ENCODE peak calls at places on chromosome 5, in ten cellular contexts. H is CD8-positive, alpha-beta memory T cell; J is psoas muscle; F is AG10803; Z is astrocyte of the spinal cord; R is pancreas; E is keratinocyte; I is HCT116; V is AG04449; S is fibroblast of the aortic adventitia. X is an unnamed sample.

GRCh38 chr5:174301848-174302625 is 256.5 kb downstream of the NSG2 start:
- DNase-seq in H (no peak), J (no peak), F (no peak), Z (no peak), R (no peak), E (no peak), I (no peak), V (no peak), S (no peak), X (no peak)

GRCh38 chr5:66981705-66982387 is 214.8 kb downstream of the CD180 start:
- DNase-seq in H (no peak), J (no peak), F (no peak), Z (no peak), R (no peak), E (no peak), I (no peak), V (no peak), S (no peak), X (no peak)

GRCh38 chr5:102902647-102903046 is 147.5 kb downstream of the PAM start:
- DNase-seq in H (no peak), J (no peak), F (no peak), Z (no peak), R (no peak), E (no peak), I (no peak), V (no peak), S (no peak), X (no peak)

GRCh38 chr5:80408976-80409926 is 1.4 kb downstream of the ZFYVE16 start:
- DNase-seq in H (no peak), J (no peak), F (peak), Z (peak), R (no peak), E (no peak), I (no peak), V (no peak), S (peak), X (no peak)

GRCh38 chr5:149917073-149917676 is 27.4 kb downstream of the PDE6A start:
- DNase-seq in H (no peak), J (no peak), F (no peak), Z (peak), R (no peak), E (no peak), I (no peak), V (no peak), S (peak), X (no peak)

GRCh38 chr5:78699565-78700143 is 51.1 kb upstream of the LHFPL2 start:
- DNase-seq in H (no peak), J (no peak), F (peak), Z (peak), R (no peak), E (peak), I (peak), V (peak), S (peak), X (peak)

GRCh38 chr5:15073453-15073852 is 201.9 kb upstream of the ANKH start:
- DNase-seq in H (no peak), J (no peak), F (no peak), Z (no peak), R (no peak), E (no peak), I (no peak), V (no peak), S (no peak), X (no peak)

GRCh38 chr5:102666164-102666951 is 88.7 kb upstream of the PAM start:
- DNase-seq in H (no peak), J (no peak), F (peak), Z (no peak), R (no peak), E (no peak), I (no peak), V (no peak), S (no peak), X (no peak)

GRCh38 chr5:98096155-98096554 is 677.3 kb upstream of the RGMB start:
- DNase-seq in H (no peak), J (no peak), F (peak), Z (peak), R (no peak), E (no peak), I (no peak), V (peak), S (peak), X (no peak)

GRCh38 chr5:80182802-80183645 is 72.8 kb downstream of the SERINC5 start:
- DNase-seq in H (no peak), J (no peak), F (no peak), Z (no peak), R (no peak), E (no peak), I (no peak), V (no peak), S (no peak), X (no peak)

GRCh38 chr5:123610209-123610608 is 98.2 kb downstream of the CSNK1G3 start:
- DNase-seq in H (no peak), J (no peak), F (peak), Z (peak), R (no peak), E (no peak), I (no peak), V (no peak), S (no peak), X (no peak)

GRCh38 chr5:1476181-1476966 is 31.1 kb upstream of the SLC6A3 start:
- DNase-seq in H (no peak), J (no peak), F (no peak), Z (no peak), R (peak), E (no peak), I (no peak), V (no peak), S (no peak), X (no peak)

GRCh38 chr5:150077060-150077459 is 9.3 kb downstream of the CSF1R start:
- DNase-seq in H (no peak), J (no peak), F (no peak), Z (no peak), R (no peak), E (no peak), I (no peak), V (no peak), S (no peak), X (no peak)

GRCh38 chr5:143177263-143177994 is 226.1 kb downstream of the NR3C1 start:
- DNase-seq in H (no peak), J (peak), F (peak), Z (peak), R (no peak), E (peak), I (no peak), V (peak), S (peak), X (peak)

GRCh38 chr5:178094345-178094744 is 19.0 kb upstream of the N4BP3 start:
- DNase-seq in H (peak), J (no peak), F (no peak), Z (no peak), R (no peak), E (no peak), I (no peak), V (no peak), S (no peak), X (no peak)

GRCh38 chr5:128082551-128083032 is 974 bp upstream of the SLC12A2 start:
- DNase-seq in H (no peak), J (no peak), F (no peak), Z (no peak), R (no peak), E (no peak), I (peak), V (no peak), S (no peak), X (no peak)

GRCh38 chr5:128084228-128085167 is 932 bp downstream of the SLC12A2 start:
- DNase-seq in H (peak), J (peak), F (no peak), Z (no peak), R (peak), E (no peak), I (no peak), V (no peak), S (peak), X (peak)

GRCh38 chr5:128083811-128084227 is 253 bp downstream of the SLC12A2 start:
- DNase-seq in H (no peak), J (no peak), F (no peak), Z (peak), R (no peak), E (no peak), I (no peak), V (no peak), S (peak), X (no peak)

GRCh38 chr5:128083033-128083810 is at the start of gene SLC12A2:
- DNase-seq in H (peak), J (peak), F (peak), Z (peak), R (peak), E (peak), I (peak), V (peak), S (peak), X (peak)

DNA sequence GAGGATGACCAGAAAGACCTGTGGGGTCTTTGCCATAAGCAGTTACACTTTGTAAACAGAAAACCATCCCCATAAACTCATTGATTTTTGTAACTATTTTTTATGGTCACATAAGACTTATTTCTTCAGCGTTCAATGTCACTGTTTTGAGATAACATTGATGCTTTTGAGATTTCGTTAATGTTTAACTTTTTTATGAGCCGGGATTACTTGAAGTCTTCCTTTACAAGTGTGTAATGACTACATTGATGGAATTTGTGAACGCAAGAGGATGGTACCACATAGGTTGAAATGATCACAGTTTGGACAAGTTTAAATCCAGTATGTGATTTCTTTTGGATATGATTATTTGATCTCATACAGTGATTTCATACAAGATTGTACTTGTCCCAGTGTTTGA is 1.8 kb downstream of the SLC12A2 start:
- DNase-seq in H (no peak), J (no peak), F (no peak), Z (no peak), R (no peak), E (no peak), I (no peak), V (no peak), S (no peak), X (no peak)
- H3K4me3 ChIP-seq in H (no peak), J (peak), F (peak), Z (peak), R (peak), E (peak), I (peak), V (peak), S (peak), X (peak)

DNA sequence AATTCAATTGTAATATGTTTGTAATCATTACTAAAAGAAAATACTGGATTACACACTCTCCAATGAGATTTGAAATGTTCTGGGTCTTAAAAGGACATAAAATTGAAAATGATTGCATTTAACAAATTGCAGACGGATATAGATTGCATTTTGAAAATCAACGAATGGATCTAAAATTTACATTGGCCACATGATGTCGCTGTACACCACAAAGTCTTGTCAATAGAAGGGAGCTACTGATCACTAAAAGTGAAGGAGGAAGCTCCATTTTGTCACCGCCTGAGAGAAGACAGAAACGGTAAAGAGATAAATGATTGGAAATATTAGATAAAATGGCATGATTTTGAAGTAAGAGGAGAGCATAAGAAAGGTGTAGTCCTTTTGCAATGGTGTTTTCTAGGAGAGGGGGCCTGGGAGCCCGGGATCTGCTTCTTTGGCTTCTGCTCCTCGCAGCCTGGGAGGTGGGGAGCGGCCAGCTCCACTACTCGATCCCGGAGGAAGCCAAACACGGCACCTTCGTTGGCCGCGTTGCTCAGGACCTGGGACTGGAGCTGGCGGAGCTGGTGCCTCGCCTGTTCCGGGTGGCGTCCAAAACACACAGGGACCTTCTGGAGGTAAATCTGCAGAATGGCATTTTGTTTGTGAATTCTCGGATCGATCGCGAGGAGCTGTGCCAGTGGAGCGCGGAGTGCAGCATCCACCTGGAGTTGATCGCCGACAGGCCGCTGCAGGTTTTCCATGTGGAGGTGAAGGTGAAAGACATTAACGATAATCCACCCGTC is at the start of gene PCDHA1:
- DNase-seq in H (no peak), J (no peak), F (no peak), Z (no peak), R (no peak), E (no peak), I (no peak), V (no peak), S (no peak), X (no peak)
- H3K4me3 ChIP-seq in H (no peak), J (no peak), F (no peak), Z (no peak), R (no peak), E (no peak), I (no peak), V (no peak), S (no peak), X (no peak)

GRCh38 chr5:131164931-131165727 is at the start of gene HINT1:
- DNase-seq in H (peak), J (peak), F (peak), Z (peak), R (peak), E (peak), I (peak), V (peak), S (peak), X (peak)

GRCh38 chr5:131164161-131164930 is 710 bp downstream of the HINT1 start:
- DNase-seq in H (peak), J (peak), F (peak), Z (peak), R (peak), E (no peak), I (no peak), V (peak), S (peak), X (peak)

GRCh38 chr5:131167615-131168014 is 2.6 kb upstream of the HINT1 start:
- DNase-seq in H (no peak), J (no peak), F (no peak), Z (no peak), R (no peak), E (no peak), I (no peak), V (no peak), S (no peak), X (no peak)

GRCh38 chr5:131160134-131160533 is 4.9 kb downstream of the HINT1 start:
- DNase-seq in H (no peak), J (no peak), F (no peak), Z (no peak), R (no peak), E (no peak), I (no peak), V (no peak), S (no peak), X (no peak)

DNA sequence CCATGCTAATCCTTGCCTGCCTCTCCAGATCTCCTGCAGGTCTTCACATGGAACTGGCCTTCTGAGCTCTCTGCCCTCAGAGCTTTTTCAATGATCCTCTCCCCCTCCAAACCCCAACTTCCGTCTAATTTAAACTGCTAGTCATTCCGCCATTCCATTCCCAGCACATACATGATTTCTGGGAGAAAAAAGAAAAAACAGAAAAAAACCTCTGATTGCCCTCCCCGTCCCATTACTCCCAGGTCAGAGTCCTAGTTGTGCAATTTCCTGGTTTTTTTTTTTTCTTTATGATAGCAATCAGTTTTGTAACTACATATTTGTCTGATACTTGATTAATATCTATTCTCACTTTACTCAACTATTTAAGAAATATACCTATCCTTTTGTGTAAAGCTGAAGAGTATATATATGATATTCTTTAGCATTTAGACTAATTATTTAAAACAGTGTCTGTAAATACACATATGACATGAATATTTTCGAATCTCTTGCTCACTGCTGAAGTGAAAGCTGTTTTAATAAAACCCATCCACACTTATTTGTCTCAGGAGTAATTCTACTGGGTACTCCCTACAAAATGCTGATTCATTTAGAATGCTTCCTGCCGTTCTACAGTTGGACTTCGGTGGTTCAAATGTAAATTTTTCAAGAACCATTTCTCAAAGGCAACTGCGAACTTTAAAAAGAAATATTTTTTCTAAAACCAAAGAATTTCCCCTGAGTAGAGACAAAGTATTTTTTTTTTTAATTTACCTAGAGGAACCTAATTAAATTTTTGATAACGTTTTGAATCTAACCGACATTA is 1.5 kb downstream of the HINT1 start:
- DNase-seq in H (no peak), J (no peak), F (peak), Z (peak), R (no peak), E (no peak), I (no peak), V (no peak), S (peak), X (no peak)
- H3K4me3 ChIP-seq in H (peak), J (peak), F (peak), Z (peak), R (peak), E (peak), I (peak), V (peak), S (peak), X (peak)

DNA sequence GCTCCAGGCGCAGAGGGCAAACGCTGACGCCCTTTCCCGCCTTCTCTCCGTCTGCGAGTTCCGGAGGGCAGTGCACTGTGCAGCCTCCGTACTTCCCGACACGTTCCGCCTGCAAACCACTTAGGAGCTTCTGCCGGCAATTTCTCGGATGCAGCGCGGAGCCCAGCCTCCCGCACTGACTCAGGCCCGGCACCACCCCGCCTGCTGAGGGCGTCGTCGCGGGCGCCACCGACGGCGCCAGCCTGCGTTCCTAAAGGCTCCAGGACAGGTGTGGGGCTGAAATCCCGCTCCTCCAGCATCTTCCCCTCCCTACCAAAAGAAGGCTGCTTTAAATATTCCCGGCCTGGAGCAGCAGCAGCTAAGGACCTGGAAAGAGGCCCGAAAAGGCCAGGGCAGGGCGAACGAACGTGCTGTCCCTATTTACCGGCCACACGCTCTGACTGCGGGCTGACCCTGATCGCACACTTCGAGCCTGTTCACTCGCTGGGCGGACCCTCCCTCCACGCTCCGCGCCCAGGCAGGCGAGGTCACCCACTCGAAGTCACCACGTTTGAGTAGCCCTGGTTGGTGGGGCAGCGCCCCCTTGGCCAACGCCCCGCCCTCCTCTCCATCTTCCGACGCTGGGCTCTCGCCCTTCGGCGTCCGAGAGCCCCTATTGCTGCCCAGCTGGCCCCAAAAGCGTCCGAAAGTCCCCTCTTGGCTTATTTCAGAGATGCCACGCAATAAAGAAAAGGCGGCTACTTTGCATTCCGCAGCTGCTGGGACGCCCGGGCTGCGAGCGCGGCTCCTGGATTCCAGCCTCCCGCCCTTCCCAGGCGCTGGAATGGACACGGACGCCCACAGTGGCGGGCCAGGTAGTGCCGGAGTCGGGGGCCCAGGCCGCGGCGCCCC is 9.6 kb upstream of the TRIM36 start:
- DNase-seq in H (no peak), J (peak), F (no peak), Z (no peak), R (peak), E (no peak), I (no peak), V (no peak), S (no peak), X (peak)
- H3K4me3 ChIP-seq in H (peak), J (peak), F (peak), Z (peak), R (peak), E (peak), I (no peak), V (peak), S (peak), X (peak)

DNA sequence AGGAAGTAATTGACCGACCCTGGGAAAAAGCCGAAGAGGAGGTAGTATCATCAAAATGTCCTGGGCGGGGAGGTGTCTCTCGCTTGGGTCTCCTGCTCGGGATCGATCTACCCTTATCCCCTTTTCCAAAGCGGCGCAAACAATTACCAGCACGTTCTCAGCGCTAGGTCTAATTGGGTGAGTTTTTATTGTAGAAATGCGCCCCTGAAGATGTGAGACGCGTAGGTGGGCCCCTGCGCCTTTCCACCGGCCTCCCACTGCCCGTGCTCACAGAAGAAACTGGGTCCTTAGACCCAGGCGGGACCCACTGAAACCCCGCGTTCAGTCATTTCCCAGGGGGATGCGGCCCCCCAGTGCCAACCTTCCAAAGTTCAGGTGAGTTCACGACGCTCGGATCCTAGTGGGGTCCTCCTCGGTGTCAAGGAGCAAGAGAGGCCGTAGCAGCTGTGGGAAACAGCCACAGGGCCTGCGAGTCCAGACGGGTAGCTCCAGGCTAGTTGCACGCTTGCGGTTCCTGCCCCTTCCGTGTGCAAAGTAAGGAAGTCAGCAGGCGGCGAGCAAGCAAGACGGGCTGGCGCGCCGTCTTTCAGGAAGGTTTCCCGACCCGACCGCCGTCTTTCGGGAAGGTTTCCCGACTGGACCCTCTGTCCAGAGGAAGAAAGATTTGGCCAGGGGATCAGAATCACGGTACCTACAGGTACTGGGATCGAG is 1.5 kb downstream of the SMIM32 start:
- DNase-seq in H (no peak), J (no peak), F (peak), Z (no peak), R (no peak), E (no peak), I (no peak), V (no peak), S (peak), X (no peak)
- H3K4me3 ChIP-seq in H (no peak), J (peak), F (peak), Z (no peak), R (peak), E (peak), I (no peak), V (peak), S (peak), X (no peak)